ENCODE peak calls at places on chromosomes 13 and 19, in five cellular contexts. J is epithelial cell of esophagus, L is cardiac fibroblast, B is mammary epithelial cell, Q is neural progenitor cell. V is an unnamed sample.

GRCh38 chr19:38172001-38172400 is 52.0 kb downstream of the DPF1 start:
- DNase-seq in B (no peak), J (no peak), L (no peak), Q (no peak), V (no peak)

GRCh38 chr13:37216340-37216739 is 110.9 kb upstream of the CSNK1A1L start:
- DNase-seq in J (no peak), L (no peak), Q (no peak), B (no peak), V (no peak)

GRCh38 chr19:3407556-3408516 is 41.5 kb downstream of the NFIC start:
- DNase-seq in L (peak), B (no peak), Q (no peak), J (no peak), V (no peak)

GRCh38 chr13:23212621-23213020 is 31.8 kb downstream of the SGCG start:
- DNase-seq in J (peak), Q (no peak), L (no peak), B (no peak), V (no peak)

GRCh38 chr13:38228322-38228721 is 121.3 kb upstream of the UFM1 start:
- DNase-seq in Q (no peak), L (no peak), J (no peak), B (no peak), V (no peak)

GRCh38 chr19:2542341-2543069 is 66.6 kb downstream of the GADD45B start:
- DNase-seq in J (no peak), B (no peak), L (no peak), Q (no peak), V (no peak)

GRCh38 chr13:103976371-103976770 is 910.2 kb upstream of the SLC10A2 start:
- DNase-seq in J (no peak), B (no peak), Q (no peak), L (no peak), V (no peak)

GRCh38 chr13:110520431-110521295 is 40.9 kb downstream of the RAB20 start:
- DNase-seq in J (no peak), Q (no peak), L (peak), B (no peak), V (no peak)

GRCh38 chr19:19744641-19745040 is 11.7 kb upstream of the ZNF14 start:
- DNase-seq in J (no peak), B (no peak), L (no peak), Q (no peak), V (no peak)

GRCh38 chr13:110685305-110685704 is 20.6 kb downstream of the CARS2 start:
- DNase-seq in J (no peak), L (no peak), Q (no peak), B (no peak), V (no peak)

GRCh38 chr19:13748169-13748884 is 16.0 kb upstream of the MRI1 start:
- DNase-seq in J (peak), Q (peak), L (peak), B (peak), V (no peak)

GRCh38 chr19:6000228-6000847 is 22.4 kb upstream of the RANBP3 start:
- DNase-seq in B (no peak), J (no peak), Q (no peak), L (no peak), V (no peak)

GRCh38 chr19:48836089-48837017 is at the start of gene HSD17B14:
- DNase-seq in Q (peak), B (no peak), J (no peak), L (peak), V (no peak)

GRCh38 chr19:45670670-45671453 is 2.8 kb downstream of the GIPR start:
- DNase-seq in J (peak), L (peak), Q (peak), B (peak), V (peak)

GRCh38 chr19:44644391-44645016 is 794 bp downstream of the PVR start:
- DNase-seq in L (peak), J (peak), B (peak), Q (peak), V (peak)

GRCh38 chr19:49860716-49861100 is 6.7 kb downstream of the PNKP start:
- DNase-seq in L (no peak), B (no peak), Q (no peak), J (no peak), V (no peak)

GRCh38 chr13:77136902-77137420 is 110.0 kb upstream of the FBXL3 start:
- DNase-seq in B (peak), Q (no peak), L (peak), J (peak), V (no peak)

GRCh38 chr13:102960959-102961358 is 105.3 kb downstream of the SLC10A2 start:
- DNase-seq in B (no peak), Q (no peak), L (no peak), J (no peak), V (no peak)

GRCh38 chr19:1445932-1446712 is 3.8 kb upstream of the APC2 start:
- DNase-seq in J (no peak), B (no peak), Q (peak), L (no peak), V (no peak)

GRCh38 chr13:101218484-101218883 is 197.8 kb downstream of the NALCN start:
- DNase-seq in J (peak), Q (no peak), B (peak), L (no peak), V (peak)

GRCh38 chr13:25214371-25215252 is 42.5 kb upstream of the AMER2 start:
- DNase-seq in B (peak), J (peak), L (peak), Q (no peak), V (peak)

GRCh38 chr19:13459351-13459750 is 46.9 kb downstream of the CACNA1A start:
- DNase-seq in Q (peak), B (no peak), L (no peak), J (no peak), V (no peak)

GRCh38 chr13:91725646-91726045 is 327.2 kb downstream of the GPC5 start:
- DNase-seq in B (no peak), L (no peak), J (no peak), Q (no peak), V (no peak)

GRCh38 chr13:73278186-73278585 is 219.4 kb downstream of the KLF5 start:
- DNase-seq in J (no peak), L (no peak), B (no peak), Q (no peak), V (no peak)

GRCh38 chr13:79782541-79783216 is 301.7 kb downstream of the NDFIP2 start:
- DNase-seq in J (peak), B (peak), L (peak), Q (peak), V (peak)

GRCh38 chr13:94112227-94112626 is 367.3 kb downstream of the DCT start:
- DNase-seq in L (peak), B (peak), J (peak), Q (no peak), V (peak)

GRCh38 chr13:107803822-107804495 is 411.4 kb downstream of the LIG4 start:
- DNase-seq in J (no peak), B (no peak), L (no peak), Q (no peak), V (no peak)

GRCh38 chr13:46593403-46593802 is 40.4 kb downstream of the LRCH1 start:
- DNase-seq in L (no peak), J (no peak), B (no peak), Q (no peak), V (no peak)

GRCh38 chr19:13150919-13151604 is 851 bp downstream of the IER2 start:
- DNase-seq in J (no peak), L (no peak), Q (peak), B (no peak), V (no peak)

GRCh38 chr13:64774915-64775314 is 2455.2 kb downstream of the PCDH9 start:
- DNase-seq in L (no peak), J (no peak), Q (no peak), B (no peak), V (no peak)

GRCh38 chr13:62209539-62209938 is 793.9 kb upstream of the PCDH20 start:
- DNase-seq in Q (no peak), L (no peak), B (no peak), J (no peak), V (no peak)

DNA sequence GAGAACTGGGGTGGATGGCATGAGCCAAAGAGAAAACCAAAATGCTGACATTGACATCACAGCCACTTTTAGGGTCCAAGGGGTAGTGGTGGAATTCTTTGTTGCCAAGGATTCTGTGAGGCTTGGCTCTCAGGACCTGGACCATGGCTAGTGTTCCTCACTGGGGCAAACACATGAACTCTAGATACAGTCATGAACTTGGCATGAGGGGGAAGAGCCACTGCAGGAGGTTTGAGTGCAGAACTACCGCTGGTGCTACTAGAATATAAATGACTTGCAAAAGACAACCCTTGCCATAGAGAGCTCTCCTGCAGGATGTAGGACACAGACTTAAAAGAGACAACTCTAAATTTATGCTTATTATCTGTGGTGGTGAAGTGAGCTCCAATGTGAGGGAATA is 29.8 kb upstream of the FRY start:
- DNase-seq in B (no peak), J (no peak), Q (no peak), L (no peak), V (no peak)
- TF ChIP-seq CTCF in B (no peak), J (no peak), Q (no peak), L (no peak), V (no peak)

GRCh38 chr13:43963726-43964125 is 84.0 kb downstream of the LACC1 start:
- DNase-seq in L (no peak), J (no peak), Q (peak), B (no peak), V (no peak)
- TF ChIP-seq CTCF in L (no peak), J (peak), Q (peak), B (peak), V (peak)

GRCh38 chr19:55461259-55461973 is at the start of gene ISOC2:
- DNase-seq in B (peak), J (peak), L (peak), Q (peak), V (peak)
- TF ChIP-seq CTCF in B (no peak), J (no peak), L (no peak), Q (no peak), V (no peak)

DNA sequence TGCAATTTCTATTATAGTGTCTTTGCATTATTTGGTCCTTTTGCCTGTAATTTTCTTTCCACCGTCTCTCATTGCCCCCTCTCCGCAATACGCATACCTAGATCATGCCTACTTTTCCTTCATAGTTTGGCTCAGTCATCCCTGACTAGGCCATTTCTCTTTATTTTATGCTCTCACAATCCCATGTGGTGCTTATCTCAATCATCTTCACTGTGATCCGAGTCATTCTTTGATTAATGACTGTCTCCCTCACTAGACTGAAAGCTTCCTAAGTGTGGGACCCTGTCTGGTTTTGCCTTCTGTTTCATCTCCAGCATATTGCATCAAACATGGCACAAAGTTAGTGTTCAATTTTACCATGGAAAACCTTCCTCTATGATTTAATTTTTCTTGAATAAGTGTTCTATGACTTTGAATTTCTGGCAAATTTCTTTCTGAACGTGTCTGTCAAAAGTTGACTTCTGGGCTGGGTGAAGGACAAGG is 43.7 kb upstream of the OLFM4 start:
- DNase-seq in Q (no peak), L (no peak), J (no peak), B (no peak), V (no peak)
- TF ChIP-seq CTCF in Q (no peak), L (no peak), J (no peak), B (no peak), V (no peak)

DNA sequence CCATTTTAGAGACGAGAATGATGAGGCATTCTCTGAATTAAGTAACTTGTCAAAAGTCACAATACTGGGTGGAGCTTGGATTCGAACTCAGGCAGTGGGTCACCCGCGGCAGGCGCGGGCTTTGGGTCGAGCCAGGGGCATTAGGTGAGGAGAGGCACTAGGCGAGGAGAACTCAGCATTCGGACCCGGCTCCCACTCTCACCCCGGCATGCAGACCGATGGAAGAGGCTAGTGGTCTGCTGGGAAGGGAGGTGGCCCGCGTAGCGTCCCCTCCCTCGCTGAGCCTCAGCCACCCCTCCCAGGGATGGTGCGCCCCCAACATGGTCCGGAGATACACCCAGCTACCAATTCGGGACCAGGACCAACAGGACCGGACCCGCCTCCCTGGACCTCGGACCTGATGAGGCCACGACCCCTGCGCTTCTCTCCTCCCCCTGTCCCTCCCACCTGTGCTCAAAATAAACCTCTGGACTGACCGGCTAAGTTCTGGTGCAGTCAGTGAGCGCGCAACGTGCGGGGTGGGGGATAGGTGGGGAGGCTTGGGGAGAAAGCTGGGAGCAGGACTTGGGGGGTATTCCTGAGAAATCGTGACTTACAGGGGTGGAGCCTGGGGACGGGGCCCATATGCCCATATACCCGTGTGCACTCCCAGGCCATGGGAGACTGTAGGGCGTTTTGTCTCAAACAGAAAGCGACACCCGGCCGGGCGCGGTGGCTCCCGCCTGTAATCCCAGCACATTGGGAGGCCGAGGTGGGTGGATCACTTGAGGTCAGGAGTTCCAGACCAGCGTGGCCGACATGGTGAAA is 1.3 kb upstream of the SNAPC2 start:
- DNase-seq in J (no peak), Q (no peak), B (no peak), L (no peak), V (no peak)
- TF ChIP-seq CTCF in J (no peak), Q (no peak), B (no peak), L (no peak), V (no peak)

DNA sequence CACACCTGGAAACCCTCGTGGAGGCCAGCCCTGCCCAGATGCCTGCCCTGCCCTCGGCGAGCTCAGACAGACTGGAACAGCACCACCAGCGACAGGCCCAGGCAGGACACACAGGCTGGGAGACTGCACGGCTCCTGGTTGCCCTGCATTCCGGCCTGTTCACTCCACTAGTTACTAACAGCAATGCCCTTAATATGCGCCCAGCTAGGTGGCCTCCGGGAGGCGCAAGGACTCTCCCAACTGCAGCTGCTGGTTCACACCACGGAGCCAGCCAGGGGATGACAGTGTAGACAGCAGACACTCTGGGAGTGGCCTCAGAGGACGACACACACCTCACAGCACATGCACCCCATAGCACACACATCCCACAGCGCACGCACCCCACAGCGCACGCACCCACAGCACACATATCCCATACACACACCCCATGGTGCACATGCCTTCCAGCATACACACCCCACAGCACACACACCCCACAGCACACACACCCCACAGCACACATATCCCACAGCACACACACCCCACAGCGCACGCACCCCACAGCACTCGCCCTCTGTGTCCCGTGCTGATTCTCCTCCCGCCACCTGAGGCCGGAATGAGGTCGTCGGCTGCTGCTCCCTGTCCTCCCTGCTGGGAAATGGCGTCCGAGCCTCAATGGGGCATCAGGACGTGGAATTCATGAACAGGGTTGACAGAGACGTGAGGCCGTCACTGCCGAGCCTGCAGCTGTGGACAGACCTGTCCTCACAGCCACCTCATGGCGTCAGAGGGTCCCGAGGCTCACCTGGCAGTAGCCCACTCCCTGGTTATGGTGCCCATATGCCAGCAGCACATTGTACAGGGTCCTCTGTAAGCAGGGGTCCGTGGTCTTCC is 13.6 kb downstream of the GRTP1 start:
- DNase-seq in Q (peak), J (peak), B (peak), L (no peak), V (peak)
- TF ChIP-seq CTCF in Q (peak), J (no peak), B (no peak), L (no peak), V (peak)

V was measured in foreskin keratinocyte.